ENCODE peak calls at places on chromosomes 6 and 20, in ten cellular contexts. P is pancreas, M is HCT116, F is Calu3, A is AG09309, Z is RWPE2, D is thoracic aorta, N is astrocyte of the cerebellum, R is heart right ventricle, W is lower leg skin. K is an unnamed sample.

GRCh38 chr6:151962246-151962846 is 154.9 kb downstream of the ESR1 start:
- DNase-seq in P (no peak), M (no peak), F (peak), A (peak), Z (no peak), D (no peak), N (peak), R (no peak), W (no peak), K (no peak)

GRCh38 chr6:88662653-88663174 is 300.7 kb downstream of the RNGTT start:
- DNase-seq in P (no peak), M (no peak), F (peak), A (no peak), Z (no peak), D (no peak), N (no peak), R (no peak), W (no peak), K (no peak)

GRCh38 chr20:58271596-58272460 is 37.7 kb upstream of the RAB22A start:
- DNase-seq in P (no peak), M (no peak), F (no peak), A (no peak), Z (no peak), D (no peak), N (no peak), R (no peak), W (no peak), K (no peak)

GRCh38 chr6:2124260-2124709 is 121.1 kb downstream of the GMDS start:
- DNase-seq in P (no peak), M (no peak), F (no peak), A (no peak), Z (no peak), D (no peak), N (no peak), R (peak), W (no peak), K (no peak)

GRCh38 chr6:34423254-34423653 is 2.6 kb downstream of the RPS10 start:
- DNase-seq in P (no peak), M (no peak), F (no peak), A (no peak), Z (no peak), D (no peak), N (no peak), R (no peak), W (no peak), K (no peak)

GRCh38 chr6:108562503-108562993 is 1.8 kb downstream of the FOXO3 start:
- DNase-seq in P (peak), M (peak), F (peak), A (no peak), Z (peak), D (peak), N (no peak), R (peak), W (peak), K (no peak)

GRCh38 chr20:43843096-43843964 is 71.3 kb upstream of the TOX2 start:
- DNase-seq in P (no peak), M (no peak), F (no peak), A (peak), Z (peak), D (no peak), N (peak), R (no peak), W (no peak), K (no peak)

GRCh38 chr6:67881706-67882065 is 753.4 kb upstream of the ADGRB3 start:
- DNase-seq in P (no peak), M (no peak), F (no peak), A (no peak), Z (no peak), D (no peak), N (no peak), R (no peak), W (no peak), K (no peak)

GRCh38 chr20:34461779-34462087 is 54.5 kb upstream of the DYNLRB1 start:
- DNase-seq in P (no peak), M (no peak), F (no peak), A (no peak), Z (no peak), D (no peak), N (no peak), R (no peak), W (no peak), K (no peak)

GRCh38 chr20:574297-574942 is 30.8 kb upstream of the CSNK2A1 start:
- DNase-seq in P (no peak), M (no peak), F (no peak), A (no peak), Z (no peak), D (no peak), N (no peak), R (peak), W (no peak), K (no peak)

GRCh38 chr6:30600576-30600975 is 16.5 kb downstream of the PPP1R10 start:
- DNase-seq in P (peak), M (no peak), F (no peak), A (no peak), Z (no peak), D (no peak), N (no peak), R (peak), W (no peak), K (no peak)

GRCh38 chr6:36700812-36701211 is 3.2 kb downstream of the RAB44 start:
- DNase-seq in P (no peak), M (no peak), F (no peak), A (no peak), Z (no peak), D (no peak), N (no peak), R (no peak), W (no peak), K (no peak)

GRCh38 chr6:36700071-36700811 is 2.6 kb downstream of the RAB44 start:
- DNase-seq in P (no peak), M (no peak), F (no peak), A (no peak), Z (no peak), D (no peak), N (no peak), R (no peak), W (no peak), K (no peak)

GRCh38 chr6:36703081-36703606 is 5.5 kb downstream of the RAB44 start:
- DNase-seq in P (no peak), M (no peak), F (no peak), A (no peak), Z (no peak), D (no peak), N (no peak), R (no peak), W (no peak), K (no peak)

GRCh38 chr6:36702656-36703055 is 5.0 kb downstream of the RAB44 start:
- DNase-seq in P (no peak), M (no peak), F (no peak), A (no peak), Z (no peak), D (no peak), N (no peak), R (no peak), W (no peak), K (no peak)

GRCh38 chr6:36701401-36701991 is 3.9 kb downstream of the RAB44 start:
- DNase-seq in P (no peak), M (no peak), F (peak), A (no peak), Z (no peak), D (no peak), N (no peak), R (no peak), W (no peak), K (no peak)
- TF ChIP-seq CTCF in P (no peak), M (peak), F (peak), A (no peak), Z (peak), D (no peak), N (no peak), R (no peak), W (no peak), K (no peak)

GRCh38 chr6:125375841-125376240 is 74.1 kb upstream of the HDDC2 start:
- DNase-seq in P (no peak), M (no peak), F (no peak), A (peak), Z (no peak), D (no peak), N (no peak), R (no peak), W (no peak), K (no peak)
- TF ChIP-seq CTCF in P (no peak), M (no peak), F (no peak), A (no peak), Z (no peak), D (no peak), N (no peak), R (no peak), W (no peak), K (no peak)

DNA sequence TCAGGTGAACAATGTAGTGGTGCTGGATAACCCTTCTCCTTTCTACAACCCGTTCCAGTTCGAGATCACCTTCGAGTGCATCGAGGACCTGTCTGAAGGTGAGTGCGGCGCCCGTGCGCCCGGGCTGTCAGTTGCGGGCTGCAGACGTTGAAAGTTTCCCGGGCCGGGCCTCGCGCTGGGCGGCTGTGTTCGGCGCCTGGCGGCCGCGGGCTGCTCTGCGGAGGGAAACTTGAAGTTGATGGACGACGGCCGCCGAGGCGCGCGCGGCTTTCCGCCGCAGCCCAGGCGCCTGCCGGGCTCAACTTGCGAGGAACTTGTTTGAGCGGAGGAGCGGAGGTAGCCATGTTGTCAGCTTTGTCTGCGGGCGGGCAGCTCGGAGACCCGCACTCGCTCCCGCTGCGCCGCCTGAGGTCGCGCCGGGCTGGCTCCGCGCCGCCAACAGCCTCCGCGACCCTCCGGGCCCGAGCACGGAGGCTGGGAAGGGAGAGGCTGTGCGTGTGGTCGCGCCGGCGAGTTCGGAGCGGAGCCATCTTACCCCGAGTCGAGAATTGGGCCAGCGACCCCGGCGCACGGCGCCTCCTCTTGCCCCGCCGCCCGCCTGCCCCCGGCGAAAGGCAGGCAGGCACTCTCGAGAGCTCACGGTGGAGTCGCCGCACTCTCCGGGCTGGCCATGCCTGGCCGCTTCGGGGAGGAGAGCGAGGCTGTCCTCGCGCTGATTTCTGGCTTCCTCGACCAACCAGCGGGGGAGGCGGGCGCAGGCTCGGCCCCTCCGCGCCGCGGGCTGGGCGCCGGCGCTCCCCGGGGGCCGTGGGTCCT is 681 bp downstream of the ASF1A start:
- DNase-seq in P (peak), M (no peak), F (peak), A (no peak), Z (no peak), D (no peak), N (no peak), R (peak), W (peak), K (peak)
- TF ChIP-seq CTCF in P (no peak), M (no peak), F (no peak), A (no peak), Z (no peak), D (no peak), N (peak), R (no peak), W (no peak), K (peak)

DNA sequence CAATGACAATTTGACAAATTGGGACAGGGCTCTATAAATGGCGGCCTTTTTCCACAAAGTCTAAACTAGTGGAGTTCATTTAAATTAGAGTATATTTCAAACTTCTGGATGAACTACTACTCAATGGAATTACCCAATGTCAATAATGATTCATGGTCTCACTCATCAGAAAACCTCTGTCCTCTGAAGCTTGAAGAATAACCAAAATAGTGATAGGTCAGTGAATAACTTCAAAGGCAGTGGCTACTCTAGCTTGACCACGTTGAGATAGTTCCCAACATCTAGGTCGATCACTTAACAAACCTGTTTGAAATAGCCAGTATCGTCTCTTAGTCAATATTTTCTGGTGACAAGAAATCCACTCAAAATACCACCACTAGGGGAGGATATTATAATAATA is 197.6 kb downstream of the HDGFL1 start:
- DNase-seq in P (no peak), M (no peak), F (no peak), A (no peak), Z (no peak), D (no peak), N (no peak), R (no peak), W (no peak), K (no peak)
- TF ChIP-seq CTCF in P (no peak), M (no peak), F (no peak), A (no peak), Z (no peak), D (no peak), N (no peak), R (no peak), W (no peak), K (no peak)

GRCh38 chr6:131681585-131681984 is 19.6 kb downstream of the OR2A4 start:
- DNase-seq in P (no peak), M (no peak), F (no peak), A (no peak), Z (no peak), D (no peak), N (no peak), R (no peak), W (no peak), K (no peak)
- TF ChIP-seq CTCF in P (no peak), M (no peak), F (no peak), A (no peak), Z (no peak), D (no peak), N (no peak), R (no peak), W (no peak), K (no peak)

GRCh38 chr20:16575390-16576140 is 2.3 kb upstream of the KIF16B start:
- DNase-seq in P (no peak), M (no peak), F (no peak), A (no peak), Z (no peak), D (no peak), N (no peak), R (no peak), W (no peak), K (no peak)

GRCh38 chr20:16574656-16575355 is 1.6 kb upstream of the KIF16B start:
- DNase-seq in P (peak), M (peak), F (peak), A (no peak), Z (peak), D (peak), N (no peak), R (peak), W (peak), K (peak)

GRCh38 chr20:16571333-16571732 is 1.9 kb downstream of the KIF16B start:
- DNase-seq in P (no peak), M (no peak), F (no peak), A (no peak), Z (no peak), D (no peak), N (no peak), R (no peak), W (peak), K (no peak)

GRCh38 chr20:16576219-16576618 is 3.0 kb upstream of the KIF16B start:
- DNase-seq in P (no peak), M (no peak), F (no peak), A (no peak), Z (no peak), D (no peak), N (no peak), R (no peak), W (no peak), K (no peak)

GRCh38 chr20:16573011-16573965 is at the start of gene KIF16B:
- DNase-seq in P (peak), M (peak), F (peak), A (no peak), Z (peak), D (peak), N (peak), R (peak), W (peak), K (peak)
- TF ChIP-seq CTCF in P (no peak), M (no peak), F (no peak), A (no peak), Z (peak), D (peak), N (peak), R (no peak), W (no peak), K (peak)

DNA sequence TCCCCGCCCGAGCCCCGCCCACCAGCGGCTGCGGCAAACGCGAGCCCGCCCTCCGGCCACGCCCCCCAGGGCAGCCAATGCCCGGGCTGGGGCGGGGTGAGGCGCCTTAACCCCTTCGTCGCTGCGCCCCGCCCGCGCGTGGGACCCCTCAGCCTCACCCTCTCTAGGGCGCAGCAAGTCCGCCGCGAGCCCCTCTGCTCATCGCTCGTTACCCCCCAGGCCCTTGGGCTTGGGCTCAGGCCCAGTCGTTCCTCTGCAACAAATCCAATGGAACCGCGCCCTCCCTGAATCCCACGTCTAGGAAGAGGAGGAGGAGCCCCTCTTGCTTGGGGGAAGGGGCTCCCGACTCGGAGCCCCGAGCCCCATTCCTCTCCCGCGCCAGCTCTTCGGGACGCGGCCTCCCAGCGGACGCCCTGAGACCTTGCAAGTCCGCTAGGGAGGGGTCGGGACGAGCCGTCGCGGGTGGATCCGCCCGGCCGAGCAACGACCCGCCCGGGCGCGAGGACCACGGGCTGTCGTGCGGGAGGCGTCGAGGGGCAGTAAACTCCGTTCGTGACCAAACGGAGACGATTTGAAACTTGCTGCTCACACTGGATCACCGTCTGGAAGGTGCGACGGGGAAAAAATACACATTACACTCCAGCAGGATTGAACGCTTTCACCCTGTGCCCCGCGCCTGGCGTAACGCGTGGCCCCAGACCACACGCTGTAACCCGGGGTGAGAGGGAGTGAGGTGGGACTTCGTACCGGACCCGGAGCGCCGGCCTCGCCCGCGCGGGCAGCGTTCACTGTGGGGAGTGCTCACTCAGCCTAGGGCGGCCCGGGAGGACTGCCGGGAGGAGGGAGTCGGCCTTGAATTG is 463 bp upstream of the LZTS3 start:
- DNase-seq in P (peak), M (peak), F (peak), A (no peak), Z (peak), D (peak), N (peak), R (peak), W (peak), K (peak)
- TF ChIP-seq CTCF in P (no peak), M (no peak), F (no peak), A (no peak), Z (no peak), D (peak), N (peak), R (no peak), W (no peak), K (peak)

GRCh38 chr6:13328076-13328874 is at the start of gene TBC1D7:
- DNase-seq in P (peak), M (peak), F (peak), A (peak), Z (peak), D (peak), N (peak), R (peak), W (peak), K (peak)
- TF ChIP-seq CTCF in P (no peak), M (peak), F (no peak), A (no peak), Z (peak), D (peak), N (peak), R (no peak), W (no peak), K (peak)

GRCh38 chr6:142071981-142072380 is 60.7 kb upstream of the GJE1 start:
- DNase-seq in P (no peak), M (peak), F (no peak), A (no peak), Z (no peak), D (no peak), N (no peak), R (no peak), W (no peak), K (no peak)
- TF ChIP-seq CTCF in P (no peak), M (peak), F (no peak), A (peak), Z (no peak), D (no peak), N (no peak), R (no peak), W (no peak), K (no peak)